ENCODE peak calls at places on chromosomes 11 and 22, in five cellular contexts. One of them, this sample, is unnamed.

GRCh38 chr22:31738566-31738965 is 11.4 kb downstream of the PRR14L start:
- DNase-seq in transverse colon: no peak
- DNase-seq in HepG2: no peak
- DNase-seq in SK-N-SH: no peak
- DNase-seq in sigmoid colon: no peak
- DNase-seq in this sample: no peak

GRCh38 chr22:44229331-44229730 is 48.6 kb downstream of the PARVG start:
- DNase-seq in transverse colon: no peak
- DNase-seq in HepG2: no peak
- DNase-seq in SK-N-SH: no peak
- DNase-seq in sigmoid colon: no peak
- DNase-seq in this sample: no peak

GRCh38 chr11:12674571-12674935 is 332 bp downstream of the TEAD1 start:
- DNase-seq in transverse colon: peak; percentile 31
- DNase-seq in HepG2: no peak
- DNase-seq in SK-N-SH: peak; percentile 81
- DNase-seq in sigmoid colon: peak; percentile 78
- DNase-seq in this sample: no peak

GRCh38 chr11:15942126-15942525 is 414.2 kb downstream of the SOX6 start:
- DNase-seq in transverse colon: no peak
- DNase-seq in HepG2: no peak
- DNase-seq in SK-N-SH: no peak
- DNase-seq in sigmoid colon: no peak
- DNase-seq in this sample: no peak

GRCh38 chr11:35629914-35630313 is 11.7 kb downstream of the FJX1 start:
- DNase-seq in transverse colon: no peak
- DNase-seq in HepG2: peak; percentile 37
- DNase-seq in SK-N-SH: no peak
- DNase-seq in sigmoid colon: no peak
- DNase-seq in this sample: no peak

GRCh38 chr11:128643661-128644060 is 50.2 kb upstream of the FLI1 start:
- DNase-seq in transverse colon: no peak
- DNase-seq in HepG2: no peak
- DNase-seq in SK-N-SH: no peak
- DNase-seq in sigmoid colon: no peak
- DNase-seq in this sample: no peak

GRCh38 chr11:132901638-132902610 is 630.4 kb downstream of the OPCML start:
- DNase-seq in transverse colon: no peak
- DNase-seq in HepG2: no peak
- DNase-seq in SK-N-SH: no peak
- DNase-seq in sigmoid colon: no peak
- DNase-seq in this sample: no peak

GRCh38 chr22:42621505-42622002 is 6.9 kb upstream of the POLDIP3 start:
- DNase-seq in transverse colon: peak; percentile 80
- DNase-seq in HepG2: peak; percentile 47
- DNase-seq in SK-N-SH: peak; percentile 89
- DNase-seq in sigmoid colon: no peak
- DNase-seq in this sample: no peak

GRCh38 chr22:41403532-41404318 is 22.0 kb downstream of the TEF start:
- DNase-seq in transverse colon: peak; percentile 89
- DNase-seq in HepG2: peak; percentile 76
- DNase-seq in SK-N-SH: peak; percentile 82
- DNase-seq in sigmoid colon: peak; percentile 99
- DNase-seq in this sample: no peak

GRCh38 chr22:25193548-25193947 is 6.1 kb upstream of the CRYBB3 start:
- DNase-seq in transverse colon: no peak
- DNase-seq in HepG2: no peak
- DNase-seq in SK-N-SH: no peak
- DNase-seq in sigmoid colon: no peak
- DNase-seq in this sample: no peak

GRCh38 chr11:128057786-128058395 is 529.5 kb downstream of the ETS1 start:
- DNase-seq in transverse colon: no peak
- DNase-seq in HepG2: no peak
- DNase-seq in SK-N-SH: no peak
- DNase-seq in sigmoid colon: no peak
- DNase-seq in this sample: no peak

GRCh38 chr11:116703421-116703820 is 69.4 kb downstream of the BUD13 start:
- DNase-seq in transverse colon: no peak
- DNase-seq in HepG2: no peak
- DNase-seq in SK-N-SH: peak; percentile 94
- DNase-seq in sigmoid colon: peak; percentile 61
- DNase-seq in this sample: no peak

GRCh38 chr22:44519895-44520294 is 21.9 kb upstream of the RTL6 start:
- DNase-seq in transverse colon: no peak
- DNase-seq in HepG2: no peak
- DNase-seq in SK-N-SH: no peak
- DNase-seq in sigmoid colon: no peak
- DNase-seq in this sample: no peak

GRCh38 chr11:64323373-64323772 is 5.5 kb downstream of the PRDX5 start:
- DNase-seq in transverse colon: no peak
- DNase-seq in HepG2: no peak
- DNase-seq in SK-N-SH: no peak
- DNase-seq in sigmoid colon: no peak
- DNase-seq in this sample: no peak

GRCh38 chr22:46797355-46797754 is 34.9 kb downstream of the TBC1D22A start:
- DNase-seq in transverse colon: no peak
- DNase-seq in HepG2: peak; percentile 12
- DNase-seq in SK-N-SH: no peak
- DNase-seq in sigmoid colon: peak; percentile 52
- DNase-seq in this sample: no peak

GRCh38 chr11:2512431-2513407 is 67.9 kb downstream of the KCNQ1 start:
- DNase-seq in transverse colon: peak; percentile 5
- DNase-seq in HepG2: no peak
- DNase-seq in SK-N-SH: peak; percentile 17
- DNase-seq in sigmoid colon: no peak
- DNase-seq in this sample: no peak

GRCh38 chr11:12003329-12003728 is 5.1 kb downstream of the DKK3 start:
- DNase-seq in transverse colon: no peak
- DNase-seq in HepG2: no peak
- DNase-seq in SK-N-SH: no peak
- DNase-seq in sigmoid colon: no peak
- DNase-seq in this sample: no peak

GRCh38 chr22:32558681-32559355 is 84.2 kb downstream of the FBXO7 start:
- DNase-seq in transverse colon: peak; percentile 82
- DNase-seq in HepG2: no peak
- DNase-seq in SK-N-SH: no peak
- DNase-seq in sigmoid colon: peak; percentile 88
- DNase-seq in this sample: no peak

GRCh38 chr11:130772266-130773227 is 143.7 kb downstream of the SNX19 start:
- DNase-seq in transverse colon: peak; percentile 15
- DNase-seq in HepG2: no peak
- DNase-seq in SK-N-SH: no peak
- DNase-seq in sigmoid colon: no peak
- DNase-seq in this sample: no peak

GRCh38 chr11:77201991-77202841 is 74.2 kb downstream of the MYO7A start:
- DNase-seq in transverse colon: peak; percentile 3
- DNase-seq in HepG2: no peak
- DNase-seq in SK-N-SH: no peak
- DNase-seq in sigmoid colon: peak; percentile 45
- DNase-seq in this sample: no peak

GRCh38 chr11:123438191-123438627 is 8.1 kb downstream of the GRAMD1B start:
- DNase-seq in transverse colon: no peak
- DNase-seq in HepG2: no peak
- DNase-seq in SK-N-SH: no peak
- DNase-seq in sigmoid colon: no peak
- DNase-seq in this sample: no peak

GRCh38 chr11:69670158-69670845 is 4.9 kb downstream of the LTO1 start:
- DNase-seq in transverse colon: peak; percentile 79
- DNase-seq in HepG2: peak; percentile 77
- DNase-seq in SK-N-SH: peak; percentile 93
- DNase-seq in sigmoid colon: peak; percentile 92
- DNase-seq in this sample: peak; percentile 70

GRCh38 chr22:29733362-29734322 is 13.8 kb downstream of the CABP7 start:
- DNase-seq in transverse colon: peak; percentile 33
- DNase-seq in HepG2: no peak
- DNase-seq in SK-N-SH: peak; percentile 83
- DNase-seq in sigmoid colon: no peak
- DNase-seq in this sample: no peak

GRCh38 chr22:48968201-48968959 is 859.3 kb downstream of the BRD1 start:
- DNase-seq in transverse colon: peak; percentile 16
- DNase-seq in HepG2: peak; percentile 23
- DNase-seq in SK-N-SH: no peak
- DNase-seq in sigmoid colon: no peak
- DNase-seq in this sample: no peak

GRCh38 chr11:69880041-69880802 is 61.0 kb upstream of the FGF3 start:
- DNase-seq in transverse colon: no peak
- DNase-seq in HepG2: no peak
- DNase-seq in SK-N-SH: no peak
- DNase-seq in sigmoid colon: peak; percentile 46
- DNase-seq in this sample: no peak

GRCh38 chr11:27934830-27935145 is 173.2 kb downstream of the KIF18A start:
- DNase-seq in transverse colon: no peak
- DNase-seq in HepG2: no peak
- DNase-seq in SK-N-SH: peak; percentile 4
- DNase-seq in sigmoid colon: no peak
- DNase-seq in this sample: no peak

GRCh38 chr11:114340311-114341131 is 44.3 kb downstream of the NNMT start:
- DNase-seq in transverse colon: peak; percentile 37
- DNase-seq in HepG2: peak; percentile 30
- DNase-seq in SK-N-SH: peak; percentile 39
- DNase-seq in sigmoid colon: peak; percentile 81
- DNase-seq in this sample: peak; percentile 50
- TF ChIP-seq POLR2AphosphoS5 in transverse colon: no peak
- TF ChIP-seq POLR2AphosphoS5 in HepG2: no peak
- TF ChIP-seq POLR2AphosphoS5 in SK-N-SH: no peak
- TF ChIP-seq POLR2AphosphoS5 in sigmoid colon: no peak
- TF ChIP-seq POLR2AphosphoS5 in this sample: no peak

DNA sequence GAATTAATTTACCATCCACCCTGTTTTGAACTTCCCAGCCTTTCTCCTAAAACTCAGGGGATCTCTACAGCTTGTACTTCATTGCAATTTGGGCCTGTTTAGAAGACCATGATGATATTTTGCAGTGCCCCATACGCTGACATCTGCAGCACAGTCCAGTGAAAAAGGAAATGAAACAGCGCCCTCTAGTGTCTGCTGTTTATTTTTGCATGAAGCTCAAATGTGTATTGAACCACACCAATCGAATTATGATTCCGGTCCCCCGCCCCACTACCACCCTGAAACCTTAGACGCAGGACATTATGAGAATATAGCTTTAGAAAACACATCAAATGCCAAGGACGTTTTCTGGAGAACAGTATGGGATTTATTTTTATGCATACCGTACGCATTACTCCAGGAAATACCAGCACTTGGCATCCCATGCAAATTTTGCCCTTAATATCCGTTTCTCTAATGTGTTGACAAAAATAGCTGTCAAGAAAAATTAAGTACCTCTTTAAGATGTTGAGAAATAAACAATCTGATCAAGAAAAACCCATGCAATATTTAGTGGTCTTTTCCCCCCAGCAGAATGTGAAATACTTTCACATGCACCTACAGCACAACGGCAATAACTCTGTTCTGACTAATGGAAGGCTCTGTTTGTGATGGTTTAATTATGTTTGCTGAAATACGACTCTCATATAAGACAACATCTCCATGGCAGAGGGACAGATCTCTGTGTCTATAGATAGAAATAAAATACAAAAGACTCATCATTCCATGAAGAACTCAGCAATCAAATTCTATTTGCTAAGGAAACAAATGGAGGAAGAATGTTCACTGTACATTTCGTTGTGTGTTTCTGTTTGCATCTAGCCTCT is 93.9 kb downstream of the TECTA start:
- DNase-seq in transverse colon: peak; percentile 34
- DNase-seq in HepG2: peak; percentile 59
- DNase-seq in SK-N-SH: peak; percentile 69
- DNase-seq in sigmoid colon: no peak
- DNase-seq in this sample: peak; percentile 37
- TF ChIP-seq POLR2AphosphoS5 in transverse colon: no peak
- TF ChIP-seq POLR2AphosphoS5 in HepG2: no peak
- TF ChIP-seq POLR2AphosphoS5 in SK-N-SH: no peak
- TF ChIP-seq POLR2AphosphoS5 in sigmoid colon: no peak
- TF ChIP-seq POLR2AphosphoS5 in this sample: no peak

GRCh38 chr11:1008001-1008400 is 28.5 kb downstream of the MUC6 start:
- DNase-seq in transverse colon: no peak
- DNase-seq in HepG2: no peak
- DNase-seq in SK-N-SH: no peak
- DNase-seq in sigmoid colon: no peak
- DNase-seq in this sample: no peak

GRCh38 chr11:1003159-1003558 is 33.4 kb downstream of the MUC6 start:
- DNase-seq in transverse colon: no peak
- DNase-seq in HepG2: no peak
- DNase-seq in SK-N-SH: no peak
- DNase-seq in sigmoid colon: no peak
- DNase-seq in this sample: no peak

GRCh38 chr11:1007279-1007678 is 29.2 kb downstream of the MUC6 start:
- DNase-seq in transverse colon: no peak
- DNase-seq in HepG2: no peak
- DNase-seq in SK-N-SH: no peak
- DNase-seq in sigmoid colon: no peak
- DNase-seq in this sample: no peak

GRCh38 chr11:1006762-1007161 is 29.8 kb downstream of the MUC6 start:
- DNase-seq in transverse colon: no peak
- DNase-seq in HepG2: no peak
- DNase-seq in SK-N-SH: no peak
- DNase-seq in sigmoid colon: no peak
- DNase-seq in this sample: no peak

DNA sequence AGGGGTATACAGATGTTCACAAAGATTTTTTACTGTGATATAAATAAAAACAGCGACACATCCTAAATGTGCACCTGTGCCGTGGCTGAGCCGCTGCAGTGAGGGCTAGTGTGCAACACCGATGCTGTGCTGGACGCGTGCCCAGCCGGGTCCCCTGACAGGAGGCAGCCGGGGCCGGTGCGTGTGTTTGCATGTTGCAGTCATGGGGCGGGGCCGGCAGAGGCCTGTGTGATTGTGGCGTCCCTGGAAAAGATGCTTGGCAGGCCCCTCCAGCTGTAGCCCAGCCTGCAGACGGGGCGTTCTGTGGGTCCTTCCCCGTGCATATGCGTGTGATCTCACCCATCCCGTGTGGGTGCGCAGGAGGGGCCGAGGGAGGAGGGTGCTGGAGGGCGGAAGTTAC is 30.6 kb downstream of the MUC6 start:
- DNase-seq in transverse colon: no peak
- DNase-seq in HepG2: no peak
- DNase-seq in SK-N-SH: peak; percentile 60
- DNase-seq in sigmoid colon: peak; percentile 83
- DNase-seq in this sample: no peak
- TF ChIP-seq POLR2AphosphoS5 in transverse colon: no peak
- TF ChIP-seq POLR2AphosphoS5 in HepG2: no peak
- TF ChIP-seq POLR2AphosphoS5 in SK-N-SH: no peak
- TF ChIP-seq POLR2AphosphoS5 in sigmoid colon: no peak
- TF ChIP-seq POLR2AphosphoS5 in this sample: no peak

DNA sequence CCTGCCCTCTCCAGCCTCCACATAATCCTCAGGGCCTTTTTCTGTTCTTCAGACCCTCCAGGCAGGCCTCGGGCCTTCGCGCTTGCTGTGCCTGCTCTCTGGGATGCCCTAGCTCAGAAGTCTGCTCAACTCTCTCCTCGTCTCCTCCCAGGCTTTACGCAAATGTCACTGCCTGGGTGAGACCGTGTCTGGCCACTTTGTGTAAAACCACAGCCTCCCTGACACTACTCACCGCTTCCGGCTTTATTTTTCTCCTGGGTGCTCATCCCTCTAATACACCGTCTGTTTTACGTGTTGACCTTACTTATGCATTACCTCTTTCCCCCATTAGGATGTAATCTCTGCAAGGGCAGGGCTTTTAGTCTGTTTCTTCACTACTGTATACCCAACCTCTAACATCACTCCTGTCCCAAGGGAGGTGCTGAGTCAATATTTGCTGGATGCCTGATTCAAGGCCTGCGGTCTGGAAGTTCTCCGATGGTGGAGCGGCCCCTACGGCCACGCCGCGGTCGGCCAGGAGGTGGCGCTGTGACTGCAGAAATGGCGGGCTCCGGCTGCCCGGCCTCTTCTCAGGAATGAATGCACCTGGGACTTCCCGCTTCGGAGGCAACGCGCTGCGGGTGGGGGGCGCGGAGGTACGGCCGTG is 58.2 kb upstream of the THY1 start:
- DNase-seq in transverse colon: peak; percentile 82
- DNase-seq in HepG2: peak; percentile 99
- DNase-seq in SK-N-SH: peak; percentile 92
- DNase-seq in sigmoid colon: peak; percentile 90
- DNase-seq in this sample: no peak
- TF ChIP-seq POLR2AphosphoS5 in transverse colon: no peak
- TF ChIP-seq POLR2AphosphoS5 in HepG2: no peak
- TF ChIP-seq POLR2AphosphoS5 in SK-N-SH: no peak
- TF ChIP-seq POLR2AphosphoS5 in sigmoid colon: no peak
- TF ChIP-seq POLR2AphosphoS5 in this sample: no peak

This sample was measured in SK-N-MC.